ENCODE peak calls at places on chromosomes 16 and 17, in nine cellular contexts. One of them, this sample, is unnamed.
A peak's percentile ranks its signal among the peaks of the same experiment; 100 is the strongest.

GRCh38 chr17:77881545-77881944 is 77.0 kb upstream of the TNRC6C start:
- DNase-seq in hepatocyte: peak; percentile 46
- DNase-seq in cardiac muscle cell: peak; percentile 90
- DNase-seq in uterus: peak; percentile 57
- DNase-seq in IMR-90: peak; percentile 28
- DNase-seq in Peyer's patch: peak; percentile 91
- DNase-seq in psoas muscle: peak; percentile 86
- DNase-seq in fibroblast of lung: peak; percentile 26
- DNase-seq in CD8-positive, alpha-beta T cell: peak; percentile 85
- DNase-seq in this sample: peak; percentile 25

GRCh38 chr17:74960739-74961342 is 11.7 kb downstream of the HID1 start:
- DNase-seq in hepatocyte: peak; percentile 87
- DNase-seq in cardiac muscle cell: peak; percentile 54
- DNase-seq in uterus: no peak
- DNase-seq in IMR-90: peak; percentile 30
- DNase-seq in Peyer's patch: peak; percentile 32
- DNase-seq in psoas muscle: no peak
- DNase-seq in fibroblast of lung: peak; percentile 38
- DNase-seq in CD8-positive, alpha-beta T cell: no peak
- DNase-seq in this sample: no peak

GRCh38 chr16:54099627-54100026 is 187.0 kb downstream of the IRX3 start:
- DNase-seq in hepatocyte: no peak
- DNase-seq in cardiac muscle cell: no peak
- DNase-seq in uterus: no peak
- DNase-seq in IMR-90: no peak
- DNase-seq in Peyer's patch: no peak
- DNase-seq in psoas muscle: no peak
- DNase-seq in fibroblast of lung: no peak
- DNase-seq in CD8-positive, alpha-beta T cell: no peak
- DNase-seq in this sample: peak; percentile 77

GRCh38 chr16:10151718-10152117 is 30.5 kb downstream of the GRIN2A start:
- DNase-seq in hepatocyte: no peak
- DNase-seq in cardiac muscle cell: no peak
- DNase-seq in uterus: no peak
- DNase-seq in IMR-90: no peak
- DNase-seq in Peyer's patch: no peak
- DNase-seq in psoas muscle: no peak
- DNase-seq in fibroblast of lung: no peak
- DNase-seq in CD8-positive, alpha-beta T cell: no peak
- DNase-seq in this sample: no peak

GRCh38 chr17:12591336-12591735 is 74.4 kb upstream of the MYOCD start:
- DNase-seq in hepatocyte: no peak
- DNase-seq in cardiac muscle cell: no peak
- DNase-seq in uterus: no peak
- DNase-seq in IMR-90: peak; percentile 76
- DNase-seq in Peyer's patch: no peak
- DNase-seq in psoas muscle: no peak
- DNase-seq in fibroblast of lung: peak; percentile 31
- DNase-seq in CD8-positive, alpha-beta T cell: no peak
- DNase-seq in this sample: no peak

GRCh38 chr17:17391575-17392370 is 85.0 kb upstream of the MED9 start:
- DNase-seq in hepatocyte: no peak
- DNase-seq in cardiac muscle cell: no peak
- DNase-seq in uterus: no peak
- DNase-seq in IMR-90: no peak
- DNase-seq in Peyer's patch: peak; percentile 73
- DNase-seq in psoas muscle: no peak
- DNase-seq in fibroblast of lung: no peak
- DNase-seq in CD8-positive, alpha-beta T cell: peak; percentile 79
- DNase-seq in this sample: no peak

GRCh38 chr16:22314661-22315626 is 17.7 kb downstream of the POLR3E start:
- DNase-seq in hepatocyte: no peak
- DNase-seq in cardiac muscle cell: no peak
- DNase-seq in uterus: no peak
- DNase-seq in IMR-90: no peak
- DNase-seq in Peyer's patch: no peak
- DNase-seq in psoas muscle: no peak
- DNase-seq in fibroblast of lung: no peak
- DNase-seq in CD8-positive, alpha-beta T cell: peak; percentile 45
- DNase-seq in this sample: no peak

GRCh38 chr17:68011199-68011665 is 15.0 kb upstream of the C17orf58 start:
- DNase-seq in hepatocyte: peak; percentile 55
- DNase-seq in cardiac muscle cell: peak; percentile 45
- DNase-seq in uterus: no peak
- DNase-seq in IMR-90: no peak
- DNase-seq in Peyer's patch: peak; percentile 44
- DNase-seq in psoas muscle: peak; percentile 63
- DNase-seq in fibroblast of lung: peak; percentile 19
- DNase-seq in CD8-positive, alpha-beta T cell: peak; percentile 73
- DNase-seq in this sample: no peak

GRCh38 chr16:4524571-4524970 is 14.0 kb downstream of the CDIP1 start:
- DNase-seq in hepatocyte: no peak
- DNase-seq in cardiac muscle cell: no peak
- DNase-seq in uterus: no peak
- DNase-seq in IMR-90: no peak
- DNase-seq in Peyer's patch: no peak
- DNase-seq in psoas muscle: no peak
- DNase-seq in fibroblast of lung: no peak
- DNase-seq in CD8-positive, alpha-beta T cell: no peak
- DNase-seq in this sample: no peak

GRCh38 chr16:87441886-87442580 is 49.9 kb downstream of the MAP1LC3B start:
- DNase-seq in hepatocyte: no peak
- DNase-seq in cardiac muscle cell: no peak
- DNase-seq in uterus: no peak
- DNase-seq in IMR-90: peak; percentile 70
- DNase-seq in Peyer's patch: no peak
- DNase-seq in psoas muscle: no peak
- DNase-seq in fibroblast of lung: no peak
- DNase-seq in CD8-positive, alpha-beta T cell: no peak
- DNase-seq in this sample: no peak

GRCh38 chr16:78791011-78791410 is 691.6 kb downstream of the WWOX start:
- DNase-seq in hepatocyte: no peak
- DNase-seq in cardiac muscle cell: no peak
- DNase-seq in uterus: no peak
- DNase-seq in IMR-90: no peak
- DNase-seq in Peyer's patch: no peak
- DNase-seq in psoas muscle: no peak
- DNase-seq in fibroblast of lung: no peak
- DNase-seq in CD8-positive, alpha-beta T cell: no peak
- DNase-seq in this sample: no peak

GRCh38 chr17:69444023-69444422 is 29.5 kb downstream of the MAP2K6 start:
- DNase-seq in hepatocyte: no peak
- DNase-seq in cardiac muscle cell: no peak
- DNase-seq in uterus: no peak
- DNase-seq in IMR-90: no peak
- DNase-seq in Peyer's patch: no peak
- DNase-seq in psoas muscle: no peak
- DNase-seq in fibroblast of lung: no peak
- DNase-seq in CD8-positive, alpha-beta T cell: no peak
- DNase-seq in this sample: no peak
- H3K4me1 ChIP-seq in hepatocyte: no peaks in the 10 kb centered on the region
- H3K4me1 ChIP-seq in cardiac muscle cell: no peaks in the 10 kb centered on the region
- H3K4me1 ChIP-seq in uterus: no peaks in the 10 kb centered on the region
- H3K4me1 ChIP-seq in IMR-90: peaks cover 4% of the 10 kb centered on the region
- H3K4me1 ChIP-seq in Peyer's patch: peaks cover 12% of the 10 kb centered on the region
- H3K4me1 ChIP-seq in psoas muscle: peaks cover 38% of the 10 kb centered on the region
- H3K4me1 ChIP-seq in fibroblast of lung: no peaks in the 10 kb centered on the region
- H3K4me1 ChIP-seq in CD8-positive, alpha-beta T cell: peaks cover 3% of the 10 kb centered on the region
- H3K4me1 ChIP-seq in this sample: peaks cover 7% of the 10 kb centered on the region

GRCh38 chr17:56979091-56979480 is 1.2 kb downstream of the SCPEP1 start:
- DNase-seq in hepatocyte: no peak
- DNase-seq in cardiac muscle cell: no peak
- DNase-seq in uterus: no peak
- DNase-seq in IMR-90: no peak
- DNase-seq in Peyer's patch: no peak
- DNase-seq in psoas muscle: no peak
- DNase-seq in fibroblast of lung: no peak
- DNase-seq in CD8-positive, alpha-beta T cell: no peak
- DNase-seq in this sample: no peak

GRCh38 chr17:56978441-56979090 is 635 bp downstream of the SCPEP1 start:
- DNase-seq in hepatocyte: no peak
- DNase-seq in cardiac muscle cell: peak; percentile 17
- DNase-seq in uterus: no peak
- DNase-seq in IMR-90: peak; percentile 5
- DNase-seq in Peyer's patch: no peak
- DNase-seq in psoas muscle: no peak
- DNase-seq in fibroblast of lung: peak; percentile 37
- DNase-seq in CD8-positive, alpha-beta T cell: no peak
- DNase-seq in this sample: no peak

GRCh38 chr17:56976941-56977570 is 875 bp upstream of the SCPEP1 start:
- DNase-seq in hepatocyte: no peak
- DNase-seq in cardiac muscle cell: peak; percentile 16
- DNase-seq in uterus: no peak
- DNase-seq in IMR-90: no peak
- DNase-seq in Peyer's patch: no peak
- DNase-seq in psoas muscle: no peak
- DNase-seq in fibroblast of lung: no peak
- DNase-seq in CD8-positive, alpha-beta T cell: no peak
- DNase-seq in this sample: no peak

GRCh38 chr17:56975656-56976055 is 2.3 kb upstream of the SCPEP1 start:
- DNase-seq in hepatocyte: no peak
- DNase-seq in cardiac muscle cell: no peak
- DNase-seq in uterus: no peak
- DNase-seq in IMR-90: no peak
- DNase-seq in Peyer's patch: no peak
- DNase-seq in psoas muscle: no peak
- DNase-seq in fibroblast of lung: no peak
- DNase-seq in CD8-positive, alpha-beta T cell: no peak
- DNase-seq in this sample: no peak

DNA sequence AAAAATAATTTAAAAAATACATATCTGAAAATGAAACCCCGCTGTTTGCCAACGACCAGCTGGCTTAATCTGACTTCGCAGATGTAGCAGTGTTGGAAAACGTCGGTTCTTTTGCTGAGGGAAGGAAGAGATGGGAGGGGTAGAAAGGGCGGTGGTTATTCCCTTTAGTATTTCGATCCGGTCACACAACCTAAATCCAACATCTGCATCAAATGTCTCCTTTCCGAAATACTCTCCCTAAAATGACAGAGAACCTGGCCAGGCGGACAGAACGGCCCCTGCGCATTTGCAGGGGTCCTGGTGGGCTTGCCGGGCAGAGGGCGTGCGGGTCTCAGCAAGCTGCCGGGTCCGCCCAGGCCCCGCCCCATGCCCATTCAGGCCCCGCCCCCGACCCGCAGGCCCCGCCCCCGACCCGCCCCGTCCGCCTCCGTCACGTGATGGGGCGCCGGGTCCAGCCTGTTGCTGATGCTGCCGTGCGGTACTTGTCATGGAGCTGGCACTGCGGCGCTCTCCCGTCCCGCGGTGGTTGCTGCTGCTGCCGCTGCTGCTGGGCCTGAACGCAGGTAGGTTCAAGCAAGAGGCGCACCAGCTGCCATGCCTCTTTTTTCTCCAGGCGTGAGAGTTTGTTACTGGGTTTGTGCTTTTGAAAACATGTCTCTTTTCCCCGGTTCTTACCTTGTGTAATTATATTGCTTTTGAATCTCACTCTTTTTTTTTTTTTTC is at the start of gene SCPEP1:
- DNase-seq in hepatocyte: peak; percentile 93
- DNase-seq in cardiac muscle cell: peak; percentile 80
- DNase-seq in uterus: peak; percentile 82
- DNase-seq in IMR-90: peak; percentile 70
- DNase-seq in Peyer's patch: peak; percentile 86
- DNase-seq in psoas muscle: peak; percentile 85
- DNase-seq in fibroblast of lung: peak; percentile 74
- DNase-seq in CD8-positive, alpha-beta T cell: peak; percentile 89
- DNase-seq in this sample: peak; percentile 75
- H3K27ac ChIP-seq in hepatocyte: peak within 1 kb of the TSS; percentile 15
- H3K27ac ChIP-seq in cardiac muscle cell: no peak within 1 kb of the TSS
- H3K27ac ChIP-seq in uterus: peak within 1 kb of the TSS; percentile 56
- H3K27ac ChIP-seq in IMR-90: no peak within 1 kb of the TSS
- H3K27ac ChIP-seq in Peyer's patch: peak within 1 kb of the TSS; percentile 20
- H3K27ac ChIP-seq in psoas muscle: peak within 1 kb of the TSS; percentile 53
- H3K27ac ChIP-seq in fibroblast of lung: peak within 1 kb of the TSS; percentile 55
- H3K27ac ChIP-seq in CD8-positive, alpha-beta T cell: peak within 1 kb of the TSS; percentile 33
- H3K27ac ChIP-seq in this sample: peak within 1 kb of the TSS; percentile 17

DNA sequence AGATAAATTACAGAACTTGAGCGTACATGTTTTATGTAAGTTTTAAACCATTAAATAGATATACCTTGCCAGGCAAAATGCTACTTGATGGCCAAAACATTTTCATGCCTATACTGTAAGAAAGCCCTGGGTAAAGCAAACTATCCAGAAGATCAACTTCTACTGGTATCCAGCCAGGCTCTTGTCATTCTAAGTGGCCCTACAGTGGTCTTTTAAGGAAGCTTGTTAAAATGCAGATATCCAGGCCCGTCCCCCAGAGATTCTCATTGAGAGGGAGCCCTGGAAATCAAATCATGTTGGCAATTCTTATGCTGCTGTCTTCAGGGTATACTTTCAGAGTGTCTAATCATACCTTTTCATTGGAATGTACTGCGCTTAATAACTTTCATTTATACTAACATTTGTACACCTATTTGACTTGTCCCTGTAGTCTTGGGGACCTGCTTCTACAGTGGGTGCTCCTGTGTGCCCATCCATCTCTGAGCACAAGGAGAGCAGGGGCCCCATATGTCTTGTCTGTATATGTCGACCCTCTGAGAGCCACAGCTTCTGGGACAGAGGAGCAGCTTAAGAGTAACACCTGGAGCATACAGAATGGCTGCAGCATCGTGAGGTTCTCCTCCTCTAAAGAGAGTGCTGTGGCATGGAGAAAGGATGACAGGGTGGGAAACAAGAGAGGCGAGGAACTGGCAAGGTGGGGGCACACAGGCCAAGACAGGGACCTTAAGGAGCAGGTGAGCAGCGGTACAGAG is 43.6 kb upstream of the ANKFY1 start:
- DNase-seq in hepatocyte: no peak
- DNase-seq in cardiac muscle cell: no peak
- DNase-seq in uterus: no peak
- DNase-seq in IMR-90: no peak
- DNase-seq in Peyer's patch: no peak
- DNase-seq in psoas muscle: no peak
- DNase-seq in fibroblast of lung: no peak
- DNase-seq in CD8-positive, alpha-beta T cell: no peak
- DNase-seq in this sample: no peak
- H3K4me1 ChIP-seq in hepatocyte: peaks cover 12% of the 10 kb centered on the region
- H3K4me1 ChIP-seq in cardiac muscle cell: peaks cover 18% of the 10 kb centered on the region
- H3K4me1 ChIP-seq in uterus: peaks cover 7% of the 10 kb centered on the region
- H3K4me1 ChIP-seq in IMR-90: peaks cover 9% of the 10 kb centered on the region
- H3K4me1 ChIP-seq in Peyer's patch: peaks cover 23% of the 10 kb centered on the region
- H3K4me1 ChIP-seq in psoas muscle: peaks cover 35% of the 10 kb centered on the region
- H3K4me1 ChIP-seq in fibroblast of lung: peaks cover 3% of the 10 kb centered on the region
- H3K4me1 ChIP-seq in CD8-positive, alpha-beta T cell: peaks cover 14% of the 10 kb centered on the region
- H3K4me1 ChIP-seq in this sample: peaks cover 27% of the 10 kb centered on the region

GRCh38 chr17:20908373-20909273 is 134.2 kb downstream of the USP22 start:
- DNase-seq in hepatocyte: peak; percentile 94
- DNase-seq in cardiac muscle cell: peak; percentile 89
- DNase-seq in uterus: peak; percentile 85
- DNase-seq in IMR-90: peak; percentile 53
- DNase-seq in Peyer's patch: peak; percentile 74
- DNase-seq in psoas muscle: peak; percentile 91
- DNase-seq in fibroblast of lung: peak; percentile 71
- DNase-seq in CD8-positive, alpha-beta T cell: peak; percentile 86
- DNase-seq in this sample: peak; percentile 90
- H3K27ac ChIP-seq in hepatocyte: peak overlapping the region; percentile 84
- H3K27ac ChIP-seq in cardiac muscle cell: peak overlapping the region; percentile 79
- H3K27ac ChIP-seq in uterus: peak overlapping the region; percentile 91
- H3K27ac ChIP-seq in IMR-90: peak overlapping the region; percentile 78
- H3K27ac ChIP-seq in Peyer's patch: peak overlapping the region; percentile 66
- H3K27ac ChIP-seq in psoas muscle: peak overlapping the region; percentile 92
- H3K27ac ChIP-seq in fibroblast of lung: peak overlapping the region; percentile 7
- H3K27ac ChIP-seq in CD8-positive, alpha-beta T cell: peak overlapping the region; percentile 35
- H3K27ac ChIP-seq in this sample: peak overlapping the region; percentile 94

This sample was measured in pancreas.